ENCODE peak calls at places on chromosomes 16 and 17, in four cellular contexts. One of them, this sample, is unnamed.

GRCh38 chr16:31265329-31266245 is 5.8 kb downstream of the ITGAM start:
- DNase-seq in DMS 273 treated with DMSO at 0.1 percent for 48 hours: no peak
- DNase-seq in stimulated activated CD4-positive, alpha-beta T cell treated with anti-CD3 and anti-CD28 coated beads, Interleukin-15, amount 100 ng/mL, for 1 hour: peak; percentile 8
- DNase-seq in Ammon's horn: no peak
- DNase-seq in this sample: peak; percentile 54

GRCh38 chr17:50667259-50668024 is 32.8 kb downstream of the ABCC3 start:
- DNase-seq in Ammon's horn: no peak
- DNase-seq in stimulated activated CD4-positive, alpha-beta T cell treated with anti-CD3 and anti-CD28 coated beads, Interleukin-15, amount 100 ng/mL, for 1 hour: no peak
- DNase-seq in DMS 273 treated with DMSO at 0.1 percent for 48 hours: no peak
- DNase-seq in this sample: no peak

GRCh38 chr17:18156976-18157280 is 26.7 kb upstream of the ALKBH5 start:
- DNase-seq in stimulated activated CD4-positive, alpha-beta T cell treated with anti-CD3 and anti-CD28 coated beads, Interleukin-15, amount 100 ng/mL, for 1 hour: no peak
- DNase-seq in DMS 273 treated with DMSO at 0.1 percent for 48 hours: no peak
- DNase-seq in Ammon's horn: no peak
- DNase-seq in this sample: no peak

GRCh38 chr17:15154618-15155017 is 110.5 kb downstream of the PMP22 start:
- DNase-seq in Ammon's horn: no peak
- DNase-seq in DMS 273 treated with DMSO at 0.1 percent for 48 hours: no peak
- DNase-seq in stimulated activated CD4-positive, alpha-beta T cell treated with anti-CD3 and anti-CD28 coated beads, Interleukin-15, amount 100 ng/mL, for 1 hour: no peak
- DNase-seq in this sample: no peak

GRCh38 chr16:35687781-35688180 is 2228.4 kb downstream of the TP53TG3F start:
- DNase-seq in stimulated activated CD4-positive, alpha-beta T cell treated with anti-CD3 and anti-CD28 coated beads, Interleukin-15, amount 100 ng/mL, for 1 hour: no peak
- DNase-seq in DMS 273 treated with DMSO at 0.1 percent for 48 hours: no peak
- DNase-seq in Ammon's horn: no peak
- DNase-seq in this sample: no peak

GRCh38 chr17:28216032-28216431 is 103.0 kb upstream of the TMEM97 start:
- DNase-seq in Ammon's horn: no peak
- DNase-seq in DMS 273 treated with DMSO at 0.1 percent for 48 hours: no peak
- DNase-seq in stimulated activated CD4-positive, alpha-beta T cell treated with anti-CD3 and anti-CD28 coated beads, Interleukin-15, amount 100 ng/mL, for 1 hour: no peak
- DNase-seq in this sample: no peak

GRCh38 chr16:74724820-74725549 is 24.3 kb upstream of the MLKL start:
- DNase-seq in DMS 273 treated with DMSO at 0.1 percent for 48 hours: no peak
- DNase-seq in stimulated activated CD4-positive, alpha-beta T cell treated with anti-CD3 and anti-CD28 coated beads, Interleukin-15, amount 100 ng/mL, for 1 hour: no peak
- DNase-seq in Ammon's horn: peak; percentile 96
- DNase-seq in this sample: no peak

GRCh38 chr16:67241008-67241900 is 6.0 kb downstream of the FHOD1 start:
- DNase-seq in Ammon's horn: no peak
- DNase-seq in DMS 273 treated with DMSO at 0.1 percent for 48 hours: no peak
- DNase-seq in stimulated activated CD4-positive, alpha-beta T cell treated with anti-CD3 and anti-CD28 coated beads, Interleukin-15, amount 100 ng/mL, for 1 hour: no peak
- DNase-seq in this sample: no peak

GRCh38 chr16:85238233-85238647 is 126.0 kb upstream of the CIBAR2 start:
- DNase-seq in Ammon's horn: peak; percentile 66
- DNase-seq in DMS 273 treated with DMSO at 0.1 percent for 48 hours: peak; percentile 84
- DNase-seq in stimulated activated CD4-positive, alpha-beta T cell treated with anti-CD3 and anti-CD28 coated beads, Interleukin-15, amount 100 ng/mL, for 1 hour: no peak
- DNase-seq in this sample: no peak

GRCh38 chr17:42512246-42512645 is 23.8 kb upstream of the NAGLU start:
- DNase-seq in Ammon's horn: no peak
- DNase-seq in stimulated activated CD4-positive, alpha-beta T cell treated with anti-CD3 and anti-CD28 coated beads, Interleukin-15, amount 100 ng/mL, for 1 hour: no peak
- DNase-seq in DMS 273 treated with DMSO at 0.1 percent for 48 hours: no peak
- DNase-seq in this sample: no peak

GRCh38 chr16:8567355-8568230 is 22.7 kb downstream of the TMEM114 start:
- DNase-seq in DMS 273 treated with DMSO at 0.1 percent for 48 hours: peak; percentile 83
- DNase-seq in Ammon's horn: peak; percentile 87
- DNase-seq in stimulated activated CD4-positive, alpha-beta T cell treated with anti-CD3 and anti-CD28 coated beads, Interleukin-15, amount 100 ng/mL, for 1 hour: peak; percentile 42
- DNase-seq in this sample: peak; percentile 47

GRCh38 chr17:74960739-74961342 is 11.7 kb downstream of the HID1 start:
- DNase-seq in stimulated activated CD4-positive, alpha-beta T cell treated with anti-CD3 and anti-CD28 coated beads, Interleukin-15, amount 100 ng/mL, for 1 hour: no peak
- DNase-seq in Ammon's horn: no peak
- DNase-seq in DMS 273 treated with DMSO at 0.1 percent for 48 hours: peak; percentile 41
- DNase-seq in this sample: no peak

GRCh38 chr17:7589891-7590611 is at the start of gene SOX15:
- DNase-seq in Ammon's horn: no peak
- DNase-seq in stimulated activated CD4-positive, alpha-beta T cell treated with anti-CD3 and anti-CD28 coated beads, Interleukin-15, amount 100 ng/mL, for 1 hour: no peak
- DNase-seq in DMS 273 treated with DMSO at 0.1 percent for 48 hours: no peak
- DNase-seq in this sample: no peak

GRCh38 chr16:4515611-4516233 is 22.9 kb downstream of the CDIP1 start:
- DNase-seq in stimulated activated CD4-positive, alpha-beta T cell treated with anti-CD3 and anti-CD28 coated beads, Interleukin-15, amount 100 ng/mL, for 1 hour: no peak
- DNase-seq in Ammon's horn: no peak
- DNase-seq in DMS 273 treated with DMSO at 0.1 percent for 48 hours: no peak
- DNase-seq in this sample: no peak

GRCh38 chr17:57521606-57522435 is 223.3 kb downstream of the CCDC182 start:
- DNase-seq in Ammon's horn: no peak
- DNase-seq in DMS 273 treated with DMSO at 0.1 percent for 48 hours: peak; percentile 47
- DNase-seq in stimulated activated CD4-positive, alpha-beta T cell treated with anti-CD3 and anti-CD28 coated beads, Interleukin-15, amount 100 ng/mL, for 1 hour: no peak
- DNase-seq in this sample: no peak

GRCh38 chr17:48770954-48771353 is 42.4 kb upstream of the HOXB13 start:
- DNase-seq in Ammon's horn: no peak
- DNase-seq in DMS 273 treated with DMSO at 0.1 percent for 48 hours: no peak
- DNase-seq in stimulated activated CD4-positive, alpha-beta T cell treated with anti-CD3 and anti-CD28 coated beads, Interleukin-15, amount 100 ng/mL, for 1 hour: no peak
- DNase-seq in this sample: no peak

GRCh38 chr17:28372203-28372944 is 880 bp downstream of the SARM1 start:
- DNase-seq in stimulated activated CD4-positive, alpha-beta T cell treated with anti-CD3 and anti-CD28 coated beads, Interleukin-15, amount 100 ng/mL, for 1 hour: no peak
- DNase-seq in Ammon's horn: peak; percentile 52
- DNase-seq in DMS 273 treated with DMSO at 0.1 percent for 48 hours: no peak
- DNase-seq in this sample: no peak

GRCh38 chr17:7253082-7253481 is 1.1 kb downstream of the ELP5 start:
- DNase-seq in DMS 273 treated with DMSO at 0.1 percent for 48 hours: no peak
- DNase-seq in Ammon's horn: no peak
- DNase-seq in stimulated activated CD4-positive, alpha-beta T cell treated with anti-CD3 and anti-CD28 coated beads, Interleukin-15, amount 100 ng/mL, for 1 hour: no peak
- DNase-seq in this sample: no peak

GRCh38 chr16:71426069-71426879 is 15.6 kb downstream of the TLE7 start:
- DNase-seq in DMS 273 treated with DMSO at 0.1 percent for 48 hours: peak; percentile 95
- DNase-seq in Ammon's horn: peak; percentile 26
- DNase-seq in stimulated activated CD4-positive, alpha-beta T cell treated with anti-CD3 and anti-CD28 coated beads, Interleukin-15, amount 100 ng/mL, for 1 hour: no peak
- DNase-seq in this sample: no peak

GRCh38 chr17:74413491-74413890 is 18.4 kb upstream of the GPRC5C start:
- DNase-seq in Ammon's horn: no peak
- DNase-seq in stimulated activated CD4-positive, alpha-beta T cell treated with anti-CD3 and anti-CD28 coated beads, Interleukin-15, amount 100 ng/mL, for 1 hour: no peak
- DNase-seq in DMS 273 treated with DMSO at 0.1 percent for 48 hours: no peak
- DNase-seq in this sample: no peak

GRCh38 chr17:10754109-10754508 is 24.3 kb upstream of the TMEM220 start:
- DNase-seq in stimulated activated CD4-positive, alpha-beta T cell treated with anti-CD3 and anti-CD28 coated beads, Interleukin-15, amount 100 ng/mL, for 1 hour: no peak
- DNase-seq in DMS 273 treated with DMSO at 0.1 percent for 48 hours: no peak
- DNase-seq in Ammon's horn: no peak
- DNase-seq in this sample: no peak

GRCh38 chr16:28101533-28101890 is 38.0 kb upstream of the GSG1L start:
- DNase-seq in Ammon's horn: no peak
- DNase-seq in stimulated activated CD4-positive, alpha-beta T cell treated with anti-CD3 and anti-CD28 coated beads, Interleukin-15, amount 100 ng/mL, for 1 hour: no peak
- DNase-seq in DMS 273 treated with DMSO at 0.1 percent for 48 hours: no peak
- DNase-seq in this sample: no peak

GRCh38 chr17:39949028-39949427 is 13.8 kb upstream of the GSDMA start:
- DNase-seq in stimulated activated CD4-positive, alpha-beta T cell treated with anti-CD3 and anti-CD28 coated beads, Interleukin-15, amount 100 ng/mL, for 1 hour: no peak
- DNase-seq in DMS 273 treated with DMSO at 0.1 percent for 48 hours: no peak
- DNase-seq in Ammon's horn: no peak
- DNase-seq in this sample: no peak

GRCh38 chr17:42946812-42947211 is 17.4 kb downstream of the AARSD1 start:
- DNase-seq in stimulated activated CD4-positive, alpha-beta T cell treated with anti-CD3 and anti-CD28 coated beads, Interleukin-15, amount 100 ng/mL, for 1 hour: no peak
- DNase-seq in Ammon's horn: no peak
- DNase-seq in DMS 273 treated with DMSO at 0.1 percent for 48 hours: no peak
- DNase-seq in this sample: no peak

GRCh38 chr17:50841277-50841948 is 6.0 kb downstream of the WFIKKN2 start:
- DNase-seq in stimulated activated CD4-positive, alpha-beta T cell treated with anti-CD3 and anti-CD28 coated beads, Interleukin-15, amount 100 ng/mL, for 1 hour: no peak
- DNase-seq in DMS 273 treated with DMSO at 0.1 percent for 48 hours: no peak
- DNase-seq in Ammon's horn: no peak
- DNase-seq in this sample: no peak

GRCh38 chr17:49980703-49981197 is 11.8 kb downstream of the DLX4 start:
- DNase-seq in Ammon's horn: no peak
- DNase-seq in stimulated activated CD4-positive, alpha-beta T cell treated with anti-CD3 and anti-CD28 coated beads, Interleukin-15, amount 100 ng/mL, for 1 hour: no peak
- DNase-seq in DMS 273 treated with DMSO at 0.1 percent for 48 hours: peak; percentile 63
- DNase-seq in this sample: no peak

GRCh38 chr17:40017422-40018080 is 2.3 kb downstream of the CSF3 start:
- DNase-seq in stimulated activated CD4-positive, alpha-beta T cell treated with anti-CD3 and anti-CD28 coated beads, Interleukin-15, amount 100 ng/mL, for 1 hour: no peak
- DNase-seq in DMS 273 treated with DMSO at 0.1 percent for 48 hours: no peak
- DNase-seq in Ammon's horn: no peak
- DNase-seq in this sample: no peak

GRCh38 chr16:12721841-12722467 is 81.7 kb downstream of the CPPED1 start:
- DNase-seq in DMS 273 treated with DMSO at 0.1 percent for 48 hours: no peak
- DNase-seq in stimulated activated CD4-positive, alpha-beta T cell treated with anti-CD3 and anti-CD28 coated beads, Interleukin-15, amount 100 ng/mL, for 1 hour: no peak
- DNase-seq in Ammon's horn: no peak
- DNase-seq in this sample: no peak

GRCh38 chr17:42459256-42459982 is 741 bp downstream of the ATP6V0A1 start:
- DNase-seq in DMS 273 treated with DMSO at 0.1 percent for 48 hours: no peak
- DNase-seq in stimulated activated CD4-positive, alpha-beta T cell treated with anti-CD3 and anti-CD28 coated beads, Interleukin-15, amount 100 ng/mL, for 1 hour: no peak
- DNase-seq in Ammon's horn: peak; percentile 79
- DNase-seq in this sample: no peak

GRCh38 chr16:66479661-66480264 is 52.7 kb downstream of the BEAN1 start:
- DNase-seq in Ammon's horn: no peak
- DNase-seq in stimulated activated CD4-positive, alpha-beta T cell treated with anti-CD3 and anti-CD28 coated beads, Interleukin-15, amount 100 ng/mL, for 1 hour: no peak
- DNase-seq in DMS 273 treated with DMSO at 0.1 percent for 48 hours: no peak
- DNase-seq in this sample: no peak

GRCh38 chr17:32899240-32900013 is 22.5 kb upstream of the MYO1D start:
- DNase-seq in Ammon's horn: no peak
- DNase-seq in DMS 273 treated with DMSO at 0.1 percent for 48 hours: no peak
- DNase-seq in stimulated activated CD4-positive, alpha-beta T cell treated with anti-CD3 and anti-CD28 coated beads, Interleukin-15, amount 100 ng/mL, for 1 hour: no peak
- DNase-seq in this sample: no peak

GRCh38 chr17:39744075-39744835 is 6.5 kb downstream of the GRB7 start:
- DNase-seq in Ammon's horn: no peak
- DNase-seq in stimulated activated CD4-positive, alpha-beta T cell treated with anti-CD3 and anti-CD28 coated beads, Interleukin-15, amount 100 ng/mL, for 1 hour: no peak
- DNase-seq in DMS 273 treated with DMSO at 0.1 percent for 48 hours: no peak
- DNase-seq in this sample: no peak